ENCODE peak calls at places on chromosomes 7 and 10, in four cellular contexts. J is tibial artery, I is H9, H is IMR-90. D is an unnamed sample.

GRCh38 chr10:61063035-61063434 is 119.0 kb upstream of the RHOBTB1 start:
- DNase-seq in J (no peak), I (no peak), H (no peak), D (no peak)

GRCh38 chr7:22866965-22867364 is 44.3 kb upstream of the TOMM7 start:
- DNase-seq in J (no peak), I (no peak), H (peak; percentile 89), D (no peak)

GRCh38 chr7:30708983-30709382 is 26.7 kb upstream of the CRHR2 start:
- DNase-seq in J (peak; percentile 76), I (no peak), H (no peak), D (no peak)

GRCh38 chr10:7111089-7111488 is 299.7 kb downstream of the SFMBT2 start:
- DNase-seq in J (no peak), I (no peak), H (no peak), D (no peak)

GRCh38 chr10:63114031-63114814 is 18.9 kb upstream of the NRBF2 start:
- DNase-seq in J (peak; percentile 81), I (no peak), H (peak; percentile 88), D (peak; percentile 45)

GRCh38 chr10:94006591-94007550 is 13.1 kb downstream of the PLCE1 start:
- DNase-seq in J (no peak), I (no peak), H (peak; percentile 78), D (no peak)

GRCh38 chr7:130758429-130759056 is 24.5 kb upstream of the KLF14 start:
- DNase-seq in J (no peak), I (no peak), H (peak; percentile 69), D (no peak)

GRCh38 chr10:3761916-3762708 is 22.9 kb downstream of the KLF6 start:
- DNase-seq in J (no peak), I (peak; percentile 73), H (peak; percentile 35), D (peak; percentile 90)

GRCh38 chr7:47561715-47562446 is 20.0 kb downstream of the TNS3 start:
- DNase-seq in J (no peak), I (no peak), H (no peak), D (no peak)

GRCh38 chr10:113681533-113682470 is 2.1 kb downstream of the CASP7 start:
- DNase-seq in J (no peak), I (no peak), H (no peak), D (no peak)

GRCh38 chr7:24587853-24588252 is 14.6 kb downstream of the PALS2 start:
- DNase-seq in J (no peak), I (peak; percentile 61), H (no peak), D (no peak)

GRCh38 chr7:106382129-106382528 is 97.3 kb upstream of the NAMPT start:
- DNase-seq in J (no peak), I (no peak), H (no peak), D (no peak)

GRCh38 chr7:107615910-107616680 is 36.0 kb downstream of the BCAP29 start:
- DNase-seq in J (peak; percentile 39), I (no peak), H (peak; percentile 13), D (peak; percentile 15)

GRCh38 chr7:92834661-92835139 is 1.7 kb downstream of the CDK6 start:
- DNase-seq in J (peak; percentile 22), I (peak; percentile 59), H (no peak), D (peak; percentile 28)

GRCh38 chr10:97539523-97540200 is 32.9 kb upstream of the ANKRD2 start:
- DNase-seq in J (no peak), I (peak; percentile 77), H (peak; percentile 84), D (no peak)

GRCh38 chr10:119161680-119162079 is 3.8 kb downstream of the SFXN4 start:
- DNase-seq in J (no peak), I (no peak), H (peak; percentile 76), D (no peak)

GRCh38 chr7:148535227-148535626 is 55.3 kb upstream of the C7orf33 start:
- DNase-seq in J (no peak), I (no peak), H (no peak), D (peak; percentile 72)

GRCh38 chr7:104966022-104966421 is 48.0 kb upstream of the KMT2E start:
- DNase-seq in J (no peak), I (no peak), H (no peak), D (no peak)

GRCh38 chr7:127250312-127251047 is 2.3 kb downstream of the GRM8 start:
- DNase-seq in J (no peak), I (no peak), H (no peak), D (peak; percentile 29)

GRCh38 chr10:16950686-16951681 is 133.8 kb upstream of the RSU1 start:
- DNase-seq in J (no peak), I (peak; percentile 82), H (peak; percentile 66), D (peak; percentile 60)

GRCh38 chr7:32167256-32167655 is 97.0 kb upstream of the PDE1C start:
- DNase-seq in J (no peak), I (no peak), H (peak; percentile 4), D (no peak)

GRCh38 chr7:131371411-131371810 is 43.7 kb downstream of the MKLN1 start:
- DNase-seq in J (no peak), I (no peak), H (no peak), D (no peak)

GRCh38 chr7:83947260-83947659 is 247.3 kb downstream of the SEMA3A start:
- DNase-seq in J (no peak), I (peak; percentile 71), H (no peak), D (no peak)

GRCh38 chr7:20529260-20529659 is 86.2 kb upstream of the ABCB5 start:
- DNase-seq in J (no peak), I (no peak), H (no peak), D (no peak)

GRCh38 chr7:8982338-8982994 is 549.1 kb downstream of the NXPH1 start:
- DNase-seq in J (no peak), I (no peak), H (no peak), D (no peak)

GRCh38 chr10:130656187-130656575 is 520.0 kb downstream of the GLRX3 start:
- DNase-seq in J (no peak), I (no peak), H (no peak), D (no peak)

GRCh38 chr10:91700273-91700672 is 67.4 kb upstream of the PPP1R3C start:
- DNase-seq in J (no peak), I (no peak), H (no peak), D (no peak)

GRCh38 chr10:71753091-71753959 is 20.0 kb downstream of the VSIR start:
- DNase-seq in J (peak; percentile 81), I (no peak), H (no peak), D (no peak)

GRCh38 chr10:71040326-71040725 is 152.0 kb upstream of the PCBD1 start:
- DNase-seq in J (no peak), I (no peak), H (no peak), D (no peak)

GRCh38 chr7:128729489-128729888 is 9.7 kb upstream of the CALU start:
- DNase-seq in J (no peak), I (no peak), H (no peak), D (no peak)
- H3K4me1 ChIP-seq in J (no peaks in the 10 kb centered on the region), I (no peaks in the 10 kb centered on the region), H (no peaks in the 10 kb centered on the region), D (peaks cover 19% of the 10 kb centered on the region)

GRCh38 chr10:69358148-69358795 is 58.4 kb downstream of the TACR2 start:
- DNase-seq in J (no peak), I (no peak), H (no peak), D (no peak)
- H3K27ac ChIP-seq in J (peak overlapping the region; percentile 86), I (no peak overlapping the region), H (no peak overlapping the region), D (no peak overlapping the region)

GRCh38 chr7:17041324-17041723 is 159.5 kb upstream of the AGR3 start:
- DNase-seq in J (no peak), I (no peak), H (peak; percentile 96), D (peak; percentile 68)

GRCh38 chr7:17042211-17042610 is 160.4 kb upstream of the AGR3 start:
- DNase-seq in J (no peak), I (no peak), H (no peak), D (no peak)

GRCh38 chr7:17038783-17039170 is 157.0 kb upstream of the AGR3 start:
- DNase-seq in J (no peak), I (no peak), H (no peak), D (peak; percentile 45)

GRCh38 chr7:17039372-17039771 is 157.6 kb upstream of the AGR3 start:
- DNase-seq in J (no peak), I (no peak), H (no peak), D (no peak)

DNA sequence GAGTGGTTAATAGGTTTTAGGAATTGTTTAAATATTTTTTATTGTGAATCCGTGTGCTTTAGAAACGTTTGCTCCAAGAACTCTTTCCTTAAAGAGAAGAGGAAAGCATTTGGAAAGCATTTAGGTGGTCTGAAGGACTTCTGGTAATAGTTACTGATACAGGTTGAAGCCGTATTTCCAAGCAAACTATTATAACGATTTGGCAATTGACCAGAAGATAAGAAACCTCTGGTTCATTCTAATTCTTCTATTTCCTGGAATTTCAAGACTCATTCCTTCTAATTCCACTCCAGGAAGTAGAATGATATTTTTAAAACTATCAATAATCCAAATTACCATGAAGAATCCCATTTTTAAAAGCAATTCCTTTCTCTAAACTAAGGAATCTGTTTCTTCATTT is 158.9 kb upstream of the AGR3 start:
- DNase-seq in J (no peak), I (no peak), H (no peak), D (no peak)
- H3K4me1 ChIP-seq in J (peaks cover 13% of the 10 kb centered on the region), I (no peaks in the 10 kb centered on the region), H (peaks cover 7% of the 10 kb centered on the region), D (peaks cover 20% of the 10 kb centered on the region)

GRCh38 chr7:101984997-101985645 is 167.7 kb downstream of the CUX1 start:
- DNase-seq in J (no peak), I (no peak), H (no peak), D (no peak)

GRCh38 chr7:101985646-101986199 is 168.3 kb downstream of the CUX1 start:
- DNase-seq in J (no peak), I (peak; percentile 47), H (no peak), D (no peak)

GRCh38 chr7:101986335-101986734 is 168.9 kb downstream of the CUX1 start:
- DNase-seq in J (no peak), I (no peak), H (peak; percentile 30), D (peak; percentile 21)

GRCh38 chr7:101983147-101983811 is 165.9 kb downstream of the CUX1 start:
- DNase-seq in J (no peak), I (no peak), H (no peak), D (no peak)

GRCh38 chr7:101984141-101984879 is 166.9 kb downstream of the CUX1 start:
- DNase-seq in J (no peak), I (no peak), H (no peak), D (no peak)
- H3K27ac ChIP-seq in J (no peak overlapping the region), I (no peak overlapping the region), H (no peak overlapping the region), D (no peak overlapping the region)

DNA sequence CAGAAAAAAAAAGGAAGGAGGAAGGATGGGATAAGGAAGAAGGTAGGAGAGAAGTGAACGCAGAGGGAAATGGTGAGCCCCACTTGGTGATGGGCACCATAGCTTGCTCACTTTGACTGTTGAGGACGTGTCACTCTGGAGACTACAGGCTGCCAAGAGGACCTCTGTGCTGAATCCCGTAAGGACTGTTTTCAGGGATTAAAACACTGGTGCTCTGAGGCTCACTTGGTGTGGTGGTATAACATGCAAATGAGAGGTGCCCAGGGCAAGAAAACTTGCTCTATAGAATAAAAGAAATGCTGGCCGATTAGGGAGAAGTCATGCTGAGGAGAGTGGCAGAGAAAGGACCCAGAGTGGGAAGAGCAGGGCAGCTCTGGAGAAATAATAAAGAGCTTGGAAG is 5.3 kb upstream of the IL2RA start:
- DNase-seq in J (no peak), I (no peak), H (no peak), D (no peak)
- H3K4me1 ChIP-seq in J (no peaks in the 10 kb centered on the region), I (no peaks in the 10 kb centered on the region), H (no peaks in the 10 kb centered on the region), D (no peaks in the 10 kb centered on the region)

GRCh38 chr7:140342732-140343514 is 55.4 kb downstream of the SLC37A3 start:
- DNase-seq in J (peak; percentile 54), I (peak; percentile 73), H (peak; percentile 63), D (no peak)
- H3K27ac ChIP-seq in J (no peak overlapping the region), I (no peak overlapping the region), H (no peak overlapping the region), D (no peak overlapping the region)

D was measured in foreskin keratinocyte.